ENCODE peak calls at places on chromosomes 12 and 14, in nine cellular contexts. Q is cardiac fibroblast; A is DMS 273 treated with DMSO at 0.1 percent for 48 hours; F is endothelial cell of umbilical vein; E is activated gamma-delta T cell treated with anti-CD3 and anti-CD28 coated beads, Interleukin-2, amount 50 U/mL, for 16 hours; N is NCI-H1417 treated with DMSO at 0.1 percent for 48 hours; Z is CD4-positive, alpha-beta T cell; M is Caki2; H is HepG2. G is an unnamed sample.

GRCh38 chr12:14901228-14901562 is 15.5 kb upstream of the MGP start:
- DNase-seq in Q (peak), A (no peak), F (no peak), E (no peak), N (no peak), Z (no peak), M (no peak), H (no peak), G (peak)

GRCh38 chr14:65281991-65282908 is 130.3 kb upstream of the FUT8 start:
- DNase-seq in Q (peak), A (no peak), F (peak), E (no peak), N (no peak), Z (no peak), M (no peak), H (no peak), G (no peak)

GRCh38 chr14:94570002-94570400 is 8.8 kb downstream of the SERPINA4 start:
- DNase-seq in Q (no peak), A (no peak), F (no peak), E (no peak), N (no peak), Z (no peak), M (no peak), H (no peak), G (no peak)

GRCh38 chr14:69693823-69694729 is 72.9 kb upstream of the SRSF5 start:
- DNase-seq in Q (no peak), A (no peak), F (no peak), E (no peak), N (no peak), Z (no peak), M (peak), H (peak), G (peak)

GRCh38 chr14:57761800-57762199 is 104.1 kb downstream of the SLC35F4 start:
- DNase-seq in Q (no peak), A (no peak), F (no peak), E (no peak), N (no peak), Z (no peak), M (no peak), H (no peak), G (no peak)

GRCh38 chr12:90978117-90978770 is 23.3 kb upstream of the CCER1 start:
- DNase-seq in Q (peak), A (no peak), F (peak), E (no peak), N (peak), Z (no peak), M (peak), H (peak), G (no peak)

GRCh38 chr14:75430106-75430505 is 2.3 kb downstream of the JDP2 start:
- DNase-seq in Q (peak), A (no peak), F (no peak), E (no peak), N (no peak), Z (no peak), M (no peak), H (no peak), G (no peak)

GRCh38 chr14:79914595-79914994 is 296.7 kb downstream of the DIO2 start:
- DNase-seq in Q (no peak), A (no peak), F (no peak), E (no peak), N (no peak), Z (no peak), M (no peak), H (no peak), G (no peak)

GRCh38 chr14:71320734-71321555 is 413.7 kb downstream of the PCNX1 start:
- DNase-seq in Q (peak), A (no peak), F (peak), E (peak), N (no peak), Z (peak), M (peak), H (no peak), G (no peak)

GRCh38 chr12:95220726-95221125 is 3.1 kb downstream of the VEZT start:
- DNase-seq in Q (no peak), A (no peak), F (no peak), E (no peak), N (no peak), Z (no peak), M (no peak), H (no peak), G (no peak)

GRCh38 chr12:117018276-117018675 is 80.9 kb downstream of the TESC start:
- DNase-seq in Q (no peak), A (no peak), F (no peak), E (no peak), N (no peak), Z (no peak), M (no peak), H (no peak), G (no peak)

GRCh38 chr12:53696285-53696654 is 20.4 kb upstream of the ATP5MC2 start:
- DNase-seq in Q (peak), A (peak), F (peak), E (no peak), N (peak), Z (no peak), M (peak), H (peak), G (peak)

GRCh38 chr12:72057330-72057911 is 118.8 kb downstream of the TPH2 start:
- DNase-seq in Q (no peak), A (no peak), F (no peak), E (no peak), N (peak), Z (no peak), M (no peak), H (no peak), G (no peak)

GRCh38 chr12:2637371-2637770 is 157.4 kb upstream of the FKBP4 start:
- DNase-seq in Q (no peak), A (no peak), F (no peak), E (no peak), N (no peak), Z (no peak), M (no peak), H (no peak), G (no peak)